ENCODE peak calls at places on chromosomes 1 and 21, in four cellular contexts. F is fibroblast of lung, X is adrenal gland, K is tibial artery. M is an unnamed sample. For H3K36me3, the result is how much of the 10 kb centered on the place peaks cover.

GRCh38 chr21:20882462-20883415 is 115.5 kb upstream of the NCAM2 start:
- DNase-seq in F (peak), X (peak), K (no peak), M (no peak)

GRCh38 chr1:93817819-93818569 is 61.0 kb downstream of the DNTTIP2 start:
- DNase-seq in F (no peak), X (peak), K (no peak), M (no peak)

GRCh38 chr1:16095447-16095846 is 22.0 kb upstream of the FAM131C start:
- DNase-seq in F (no peak), X (no peak), K (no peak), M (no peak)

GRCh38 chr21:39891111-39891510 is 23.9 kb downstream of the PCP4 start:
- DNase-seq in F (no peak), X (no peak), K (no peak), M (no peak)

GRCh38 chr1:96980448-96980847 is 258.9 kb downstream of the PTBP2 start:
- DNase-seq in F (no peak), X (no peak), K (no peak), M (no peak)

GRCh38 chr1:217431395-217431794 is 199.5 kb downstream of the GPATCH2 start:
- DNase-seq in F (no peak), X (no peak), K (no peak), M (no peak)

GRCh38 chr1:204384636-204385354 is 25.1 kb upstream of the PLEKHA6 start:
- DNase-seq in F (peak), X (peak), K (peak), M (no peak)

GRCh38 chr1:10380594-10381275 is 18.1 kb upstream of the PGD start:
- DNase-seq in F (peak), X (no peak), K (no peak), M (no peak)

GRCh38 chr1:205610781-205611473 is 20.9 kb downstream of the ELK4 start:
- DNase-seq in F (peak), X (no peak), K (no peak), M (no peak)

GRCh38 chr1:213419369-213420030 is 368.5 kb downstream of the RPS6KC1 start:
- DNase-seq in F (no peak), X (no peak), K (no peak), M (no peak)
- TF ChIP-seq CTCF in F (no peak), X (no peak), K (no peak), M (no peak)

GRCh38 chr21:28547795-28548194 is 444.9 kb downstream of the LTN1 start:
- DNase-seq in F (peak), X (no peak), K (no peak), M (no peak)
- H3K4me3 ChIP-seq in F (no peak), X (no peak), K (no peak), M (no peak)

GRCh38 chr1:119933397-119933796 is 37.1 kb upstream of the ADAM30 start:
- DNase-seq in F (no peak), X (no peak), K (no peak), M (no peak)
- H3K36me3 ChIP-seq in F (under half), X (half or more), K (half or more), M (under half)

DNA sequence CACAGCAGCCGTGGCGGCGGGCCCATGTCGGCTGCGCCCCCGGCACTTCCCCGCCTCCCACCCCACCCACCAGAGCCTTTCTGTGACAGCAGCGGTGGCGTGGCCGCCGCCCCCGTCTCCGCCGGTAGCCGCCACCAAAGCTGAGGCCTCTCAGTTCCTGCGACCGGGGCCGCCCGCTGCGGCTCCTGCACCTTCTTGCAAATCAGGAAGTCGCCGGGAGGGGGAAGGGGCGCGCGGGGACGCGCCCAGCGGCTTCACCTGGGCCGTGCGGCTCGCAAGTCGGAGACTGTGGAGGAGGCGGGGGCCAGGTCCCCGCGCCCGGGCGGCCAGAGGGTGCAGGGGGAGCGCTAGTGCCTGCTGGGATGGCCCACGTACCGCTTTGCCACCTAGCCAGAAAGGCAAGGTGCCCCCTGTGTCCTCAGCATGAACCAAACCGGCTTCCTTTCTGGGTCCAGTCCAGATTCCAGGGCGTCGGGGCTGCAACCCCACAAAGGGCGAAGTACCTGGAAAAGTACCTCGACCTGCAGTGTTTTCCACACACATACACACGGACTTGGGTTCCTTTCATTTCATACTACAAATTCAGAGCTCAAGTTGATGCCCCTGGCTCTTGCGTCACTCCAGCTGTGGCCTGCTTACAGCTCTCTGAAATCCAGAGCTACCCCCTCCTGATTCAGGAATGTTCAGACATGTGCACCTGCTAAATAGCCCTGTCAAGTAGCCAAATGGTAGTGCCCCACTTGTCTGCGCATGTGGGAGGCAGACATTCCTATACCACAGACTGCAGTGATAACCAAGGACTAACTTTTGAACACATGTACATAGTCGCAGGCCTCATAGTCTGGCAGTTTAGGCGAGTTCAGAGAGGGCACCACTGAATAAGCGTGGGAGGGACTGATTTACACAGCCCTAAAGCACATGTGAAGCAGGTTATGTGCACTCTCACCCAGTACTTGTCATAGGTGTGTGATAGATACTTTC is at the start of gene DENND1B:
- DNase-seq in F (peak), X (peak), K (peak), M (peak)
- TF ChIP-seq CTCF in F (no peak), X (no peak), K (no peak), M (no peak)

DNA sequence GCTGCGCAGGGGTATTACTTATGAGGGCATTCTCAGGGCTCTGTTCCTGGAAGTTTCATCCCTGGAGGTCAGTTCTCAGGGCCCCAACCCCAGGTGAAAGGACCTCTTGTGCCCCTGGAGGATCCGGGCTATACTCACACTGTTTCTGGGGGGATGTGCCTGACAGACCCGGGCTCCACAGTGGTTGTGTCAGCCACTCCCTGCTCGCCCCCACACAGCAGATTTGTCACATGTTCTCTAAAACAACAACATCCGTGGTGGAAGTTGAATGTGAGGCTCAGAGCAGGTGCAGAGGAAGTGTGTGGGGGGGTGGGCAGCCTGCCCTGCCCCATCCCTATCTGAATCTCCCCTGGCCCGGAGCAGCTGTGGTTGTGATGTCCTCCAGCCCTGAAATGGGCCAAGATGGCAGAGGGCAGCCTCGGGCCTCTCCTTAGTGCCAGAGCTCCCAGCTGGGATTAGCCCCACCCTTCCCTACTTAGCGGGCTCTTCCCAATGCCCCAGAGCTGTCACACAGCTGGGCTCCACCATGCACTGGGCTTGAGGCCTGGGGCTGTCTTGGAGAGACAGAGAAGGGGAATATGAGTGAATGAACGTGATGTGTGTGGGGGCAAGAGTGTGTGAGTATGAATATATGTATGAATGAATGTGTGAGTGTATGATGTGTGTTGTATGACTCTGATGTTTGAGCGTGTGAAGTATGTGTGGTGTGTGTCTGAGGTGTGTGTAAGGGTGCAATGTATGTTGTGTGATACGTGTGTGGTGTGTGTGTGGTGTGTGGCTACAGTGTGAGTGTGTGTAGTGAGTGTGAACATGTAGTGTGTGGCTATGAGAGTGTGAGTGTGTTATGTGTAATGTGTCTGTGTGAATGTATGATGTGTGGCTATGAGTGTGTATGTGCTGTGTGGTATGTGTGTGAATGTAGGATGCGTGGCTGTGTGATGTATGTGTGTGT is 1.5 kb upstream of the FCMR start:
- DNase-seq in F (no peak), X (peak), K (no peak), M (peak)
- H3K4me3 ChIP-seq in F (no peak), X (no peak), K (no peak), M (peak)

DNA sequence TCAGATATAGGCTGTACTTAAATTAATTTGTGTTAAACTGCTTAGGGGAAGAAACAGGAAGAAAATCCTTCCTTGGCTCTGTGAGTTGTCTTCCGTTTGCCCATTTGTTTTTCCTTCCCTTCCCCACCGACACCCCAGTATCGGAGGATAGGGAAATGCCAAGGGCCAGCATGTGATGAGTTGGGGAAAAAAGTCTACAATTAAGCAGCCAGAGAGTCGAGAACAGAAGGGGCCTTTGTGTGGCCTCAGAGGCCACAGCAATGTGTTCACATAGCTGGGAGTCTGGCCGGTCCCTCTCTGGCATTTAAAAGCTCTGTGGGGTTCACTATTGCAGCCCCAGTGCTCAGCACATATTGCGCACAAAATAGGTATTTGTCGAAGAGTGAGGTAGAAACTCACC is 489.3 kb downstream of the MATN1 start:
- DNase-seq in F (no peak), X (no peak), K (no peak), M (no peak)
- H3K36me3 ChIP-seq in F (under half), X (under half), K (under half), M (under half)

GRCh38 chr1:230867903-230868735 is at the start of gene C1orf198:
- DNase-seq in F (no peak), X (peak), K (peak), M (peak)

GRCh38 chr1:230870916-230871315 is 2.6 kb upstream of the C1orf198 start:
- DNase-seq in F (no peak), X (no peak), K (no peak), M (no peak)

GRCh38 chr1:230868736-230869385 is 540 bp upstream of the C1orf198 start:
- DNase-seq in F (no peak), X (peak), K (peak), M (peak)

GRCh38 chr1:230867119-230867902 is 1.0 kb downstream of the C1orf198 start:
- DNase-seq in F (no peak), X (no peak), K (no peak), M (no peak)

GRCh38 chr1:230869499-230869898 is 1.2 kb upstream of the C1orf198 start:
- DNase-seq in F (peak), X (no peak), K (no peak), M (no peak)
- TF ChIP-seq CTCF in F (no peak), X (no peak), K (no peak), M (no peak)